ENCODE peak calls at places on chromosomes 4 and X, in eight cellular contexts. One of them, this sample, is unnamed.

GRCh38 chr4:52861171-52861873 is 795 bp upstream of the RASL11B start:
- DNase-seq in endothelial cell: no peak
- DNase-seq in RCC 7860: no peak
- DNase-seq in WERI-Rb-1: no peak
- DNase-seq in HS-5: no peak
- DNase-seq in GM04503: no peak
- DNase-seq in AG10803: no peak
- DNase-seq in progenitor cell of endocrine pancreas: no peak
- DNase-seq in this sample: no peak

GRCh38 chr4:7049739-7050138 is 6.6 kb downstream of the TADA2B start:
- DNase-seq in endothelial cell: no peak
- DNase-seq in RCC 7860: no peak
- DNase-seq in WERI-Rb-1: no peak
- DNase-seq in HS-5: no peak
- DNase-seq in GM04503: no peak
- DNase-seq in AG10803: no peak
- DNase-seq in progenitor cell of endocrine pancreas: no peak
- DNase-seq in this sample: no peak

GRCh38 chrX:20715176-20715575 is 448.5 kb upstream of the RPS6KA3 start:
- DNase-seq in endothelial cell: no peak
- DNase-seq in RCC 7860: no peak
- DNase-seq in WERI-Rb-1: no peak
- DNase-seq in HS-5: no peak
- DNase-seq in GM04503: no peak
- DNase-seq in AG10803: no peak
- DNase-seq in progenitor cell of endocrine pancreas: no peak
- DNase-seq in this sample: peak; percentile 7

GRCh38 chrX:78314561-78314960 is 12.8 kb downstream of the CYSLTR1 start:
- DNase-seq in endothelial cell: no peak
- DNase-seq in RCC 7860: no peak
- DNase-seq in WERI-Rb-1: no peak
- DNase-seq in HS-5: no peak
- DNase-seq in GM04503: no peak
- DNase-seq in AG10803: no peak
- DNase-seq in progenitor cell of endocrine pancreas: no peak
- DNase-seq in this sample: no peak

GRCh38 chr4:791866-792630 is 33.9 kb downstream of the CPLX1 start:
- DNase-seq in endothelial cell: no peak
- DNase-seq in RCC 7860: no peak
- DNase-seq in WERI-Rb-1: no peak
- DNase-seq in HS-5: no peak
- DNase-seq in GM04503: no peak
- DNase-seq in AG10803: peak; percentile 8
- DNase-seq in progenitor cell of endocrine pancreas: no peak
- DNase-seq in this sample: no peak

GRCh38 chr4:122917731-122918130 is 4.7 kb downstream of the NUDT6 start:
- DNase-seq in endothelial cell: no peak
- DNase-seq in RCC 7860: no peak
- DNase-seq in WERI-Rb-1: no peak
- DNase-seq in HS-5: no peak
- DNase-seq in GM04503: no peak
- DNase-seq in AG10803: no peak
- DNase-seq in progenitor cell of endocrine pancreas: no peak
- DNase-seq in this sample: no peak

GRCh38 chr4:184684491-184685189 is 35.1 kb downstream of the PRIMPOL start:
- DNase-seq in endothelial cell: no peak
- DNase-seq in RCC 7860: no peak
- DNase-seq in WERI-Rb-1: no peak
- DNase-seq in HS-5: no peak
- DNase-seq in GM04503: no peak
- DNase-seq in AG10803: peak; percentile 29
- DNase-seq in progenitor cell of endocrine pancreas: no peak
- DNase-seq in this sample: no peak

GRCh38 chrX:119790977-119791436 is 423 bp downstream of the RPL39 start:
- DNase-seq in endothelial cell: no peak
- DNase-seq in RCC 7860: no peak
- DNase-seq in WERI-Rb-1: peak; percentile 14
- DNase-seq in HS-5: no peak
- DNase-seq in GM04503: no peak
- DNase-seq in AG10803: peak; percentile 49
- DNase-seq in progenitor cell of endocrine pancreas: peak; percentile 9
- DNase-seq in this sample: peak; percentile 8

GRCh38 chr4:96786306-96786705 is 946.4 kb downstream of the PDHA2 start:
- DNase-seq in endothelial cell: no peak
- DNase-seq in RCC 7860: no peak
- DNase-seq in WERI-Rb-1: no peak
- DNase-seq in HS-5: no peak
- DNase-seq in GM04503: no peak
- DNase-seq in AG10803: no peak
- DNase-seq in progenitor cell of endocrine pancreas: no peak
- DNase-seq in this sample: no peak

GRCh38 chrX:43661521-43662240 is 5.6 kb downstream of the MAOA start:
- DNase-seq in endothelial cell: no peak
- DNase-seq in RCC 7860: no peak
- DNase-seq in WERI-Rb-1: no peak
- DNase-seq in HS-5: no peak
- DNase-seq in GM04503: peak; percentile 11
- DNase-seq in AG10803: peak; percentile 46
- DNase-seq in progenitor cell of endocrine pancreas: no peak
- DNase-seq in this sample: no peak

GRCh38 chr4:110869862-110870577 is 247.1 kb upstream of the PITX2 start:
- DNase-seq in endothelial cell: no peak
- DNase-seq in RCC 7860: no peak
- DNase-seq in WERI-Rb-1: no peak
- DNase-seq in HS-5: no peak
- DNase-seq in GM04503: no peak
- DNase-seq in AG10803: peak; percentile 18
- DNase-seq in progenitor cell of endocrine pancreas: no peak
- DNase-seq in this sample: no peak

GRCh38 chr4:1989533-1990347 is 19.0 kb downstream of the NELFA start:
- DNase-seq in endothelial cell: no peak
- DNase-seq in RCC 7860: no peak
- DNase-seq in WERI-Rb-1: no peak
- DNase-seq in HS-5: no peak
- DNase-seq in GM04503: no peak
- DNase-seq in AG10803: no peak
- DNase-seq in progenitor cell of endocrine pancreas: no peak
- DNase-seq in this sample: no peak

GRCh38 chrX:47540754-47541538 is 20.1 kb upstream of the ARAF start:
- DNase-seq in endothelial cell: peak; percentile 53
- DNase-seq in RCC 7860: peak; percentile 74
- DNase-seq in WERI-Rb-1: peak; percentile 73
- DNase-seq in HS-5: peak; percentile 63
- DNase-seq in GM04503: peak; percentile 72
- DNase-seq in AG10803: peak; percentile 88
- DNase-seq in progenitor cell of endocrine pancreas: peak; percentile 43
- DNase-seq in this sample: peak; percentile 74

GRCh38 chr4:90306810-90307209 is 179.6 kb downstream of the CCSER1 start:
- DNase-seq in endothelial cell: no peak
- DNase-seq in RCC 7860: no peak
- DNase-seq in WERI-Rb-1: no peak
- DNase-seq in HS-5: no peak
- DNase-seq in GM04503: no peak
- DNase-seq in AG10803: no peak
- DNase-seq in progenitor cell of endocrine pancreas: no peak
- DNase-seq in this sample: no peak

GRCh38 chrX:69538321-69538876 is 34.3 kb downstream of the NALF2 start:
- DNase-seq in endothelial cell: peak; percentile 78
- DNase-seq in RCC 7860: no peak
- DNase-seq in WERI-Rb-1: peak; percentile 77
- DNase-seq in HS-5: no peak
- DNase-seq in GM04503: no peak
- DNase-seq in AG10803: peak; percentile 42
- DNase-seq in progenitor cell of endocrine pancreas: peak; percentile 76
- DNase-seq in this sample: no peak

GRCh38 chr4:126869967-126870366 is 762.8 kb upstream of the INTU start:
- DNase-seq in endothelial cell: no peak
- DNase-seq in RCC 7860: no peak
- DNase-seq in WERI-Rb-1: no peak
- DNase-seq in HS-5: no peak
- DNase-seq in GM04503: no peak
- DNase-seq in AG10803: no peak
- DNase-seq in progenitor cell of endocrine pancreas: no peak
- DNase-seq in this sample: no peak

GRCh38 chr4:78057135-78057599 is at the start of gene FRAS1:
- DNase-seq in endothelial cell: peak; percentile 62
- DNase-seq in RCC 7860: no peak
- DNase-seq in WERI-Rb-1: peak; percentile 22
- DNase-seq in HS-5: no peak
- DNase-seq in GM04503: no peak
- DNase-seq in AG10803: peak; percentile 10
- DNase-seq in progenitor cell of endocrine pancreas: peak; percentile 55
- DNase-seq in this sample: peak; percentile 82

GRCh38 chr4:170047774-170048354 is 21.7 kb upstream of the MFAP3L start:
- DNase-seq in endothelial cell: peak; percentile 63
- DNase-seq in RCC 7860: peak; percentile 37
- DNase-seq in WERI-Rb-1: peak; percentile 66
- DNase-seq in HS-5: peak; percentile 32
- DNase-seq in GM04503: no peak
- DNase-seq in AG10803: peak; percentile 71
- DNase-seq in progenitor cell of endocrine pancreas: peak; percentile 27
- DNase-seq in this sample: peak; percentile 61

GRCh38 chr4:74244049-74244448 is 64.2 kb upstream of the EPGN start:
- DNase-seq in endothelial cell: no peak
- DNase-seq in RCC 7860: no peak
- DNase-seq in WERI-Rb-1: no peak
- DNase-seq in HS-5: no peak
- DNase-seq in GM04503: no peak
- DNase-seq in AG10803: no peak
- DNase-seq in progenitor cell of endocrine pancreas: no peak
- DNase-seq in this sample: no peak

GRCh38 chrX:118717703-118718391 is 9.6 kb upstream of the IL13RA1 start:
- DNase-seq in endothelial cell: no peak
- DNase-seq in RCC 7860: no peak
- DNase-seq in WERI-Rb-1: no peak
- DNase-seq in HS-5: no peak
- DNase-seq in GM04503: no peak
- DNase-seq in AG10803: no peak
- DNase-seq in progenitor cell of endocrine pancreas: no peak
- DNase-seq in this sample: no peak

GRCh38 chr4:55851885-55852284 is 1.6 kb upstream of the EXOC1 start:
- DNase-seq in endothelial cell: no peak
- DNase-seq in RCC 7860: no peak
- DNase-seq in WERI-Rb-1: no peak
- DNase-seq in HS-5: no peak
- DNase-seq in GM04503: no peak
- DNase-seq in AG10803: no peak
- DNase-seq in progenitor cell of endocrine pancreas: no peak
- DNase-seq in this sample: no peak

GRCh38 chrX:1358793-1359476 is 22.4 kb downstream of the IL3RA start:
- DNase-seq in endothelial cell: no peak
- DNase-seq in RCC 7860: no peak
- DNase-seq in WERI-Rb-1: no peak
- DNase-seq in HS-5: no peak
- DNase-seq in GM04503: no peak
- DNase-seq in AG10803: no peak
- DNase-seq in progenitor cell of endocrine pancreas: no peak
- DNase-seq in this sample: no peak

This sample was measured in BE2C.